ENCODE peak calls at places on chromosomes 12 and 14, in seven cellular contexts. One of them, this sample, is unnamed.

GRCh38 chr14:72739446-72740405 is 154.2 kb downstream of the DPF3 start:
- DNase-seq in colonic mucosa: peak; percentile 4
- DNase-seq in posterior vena cava: no peak
- DNase-seq in GM23338: no peak
- DNase-seq in Daoy: no peak
- DNase-seq in tibial nerve: no peak
- DNase-seq in Peyer's patch: no peak
- DNase-seq in this sample: no peak

GRCh38 chr12:53935562-53936341 is 2.9 kb upstream of the HOXC13 start:
- DNase-seq in colonic mucosa: no peak
- DNase-seq in Daoy: no peak
- DNase-seq in tibial nerve: no peak
- DNase-seq in posterior vena cava: no peak
- DNase-seq in GM23338: peak; percentile 52
- DNase-seq in Peyer's patch: no peak
- DNase-seq in this sample: no peak

GRCh38 chr14:79668941-79669340 is 542.4 kb downstream of the DIO2 start:
- DNase-seq in Peyer's patch: no peak
- DNase-seq in colonic mucosa: no peak
- DNase-seq in tibial nerve: no peak
- DNase-seq in posterior vena cava: no peak
- DNase-seq in Daoy: no peak
- DNase-seq in GM23338: no peak
- DNase-seq in this sample: peak; percentile 46

GRCh38 chr12:122981587-122982493 is 1.4 kb downstream of the ARL6IP4 start:
- DNase-seq in tibial nerve: no peak
- DNase-seq in Peyer's patch: no peak
- DNase-seq in posterior vena cava: no peak
- DNase-seq in Daoy: no peak
- DNase-seq in GM23338: no peak
- DNase-seq in colonic mucosa: no peak
- DNase-seq in this sample: no peak

GRCh38 chr12:124397399-124397679 is 102.4 kb downstream of the RFLNA start:
- DNase-seq in colonic mucosa: no peak
- DNase-seq in GM23338: no peak
- DNase-seq in tibial nerve: no peak
- DNase-seq in Daoy: no peak
- DNase-seq in Peyer's patch: no peak
- DNase-seq in posterior vena cava: no peak
- DNase-seq in this sample: no peak

GRCh38 chr12:20376984-20377383 is 8.6 kb downstream of the PDE3A start:
- DNase-seq in posterior vena cava: no peak
- DNase-seq in colonic mucosa: no peak
- DNase-seq in Daoy: no peak
- DNase-seq in GM23338: no peak
- DNase-seq in Peyer's patch: no peak
- DNase-seq in tibial nerve: no peak
- DNase-seq in this sample: no peak

GRCh38 chr12:19572920-19573558 is 133.7 kb downstream of the AEBP2 start:
- DNase-seq in tibial nerve: no peak
- DNase-seq in colonic mucosa: peak; percentile 34
- DNase-seq in Peyer's patch: no peak
- DNase-seq in GM23338: peak; percentile 93
- DNase-seq in Daoy: peak; percentile 51
- DNase-seq in posterior vena cava: peak; percentile 79
- DNase-seq in this sample: peak; percentile 48

GRCh38 chr12:124923906-124924734 is 9.7 kb upstream of the UBC start:
- DNase-seq in Daoy: peak; percentile 57
- DNase-seq in tibial nerve: peak; percentile 3
- DNase-seq in GM23338: peak; percentile 74
- DNase-seq in colonic mucosa: no peak
- DNase-seq in posterior vena cava: no peak
- DNase-seq in Peyer's patch: no peak
- DNase-seq in this sample: no peak

GRCh38 chr14:74682169-74682952 is 30.5 kb downstream of the AREL1 start:
- DNase-seq in colonic mucosa: no peak
- DNase-seq in Daoy: no peak
- DNase-seq in posterior vena cava: no peak
- DNase-seq in GM23338: peak; percentile 3
- DNase-seq in tibial nerve: no peak
- DNase-seq in Peyer's patch: no peak
- DNase-seq in this sample: no peak

GRCh38 chr12:5546616-5547015 is 114.7 kb downstream of the NTF3 start:
- DNase-seq in GM23338: no peak
- DNase-seq in colonic mucosa: no peak
- DNase-seq in Peyer's patch: no peak
- DNase-seq in posterior vena cava: no peak
- DNase-seq in tibial nerve: no peak
- DNase-seq in Daoy: peak; percentile 87
- DNase-seq in this sample: no peak

GRCh38 chr12:28172434-28173030 is 17.7 kb upstream of the CCDC91 start:
- DNase-seq in posterior vena cava: no peak
- DNase-seq in tibial nerve: no peak
- DNase-seq in Daoy: peak; percentile 72
- DNase-seq in GM23338: peak; percentile 66
- DNase-seq in colonic mucosa: peak; percentile 33
- DNase-seq in Peyer's patch: no peak
- DNase-seq in this sample: no peak

GRCh38 chr12:79441534-79441933 is 249.2 kb downstream of the PAWR start:
- DNase-seq in tibial nerve: no peak
- DNase-seq in colonic mucosa: no peak
- DNase-seq in posterior vena cava: no peak
- DNase-seq in Daoy: no peak
- DNase-seq in Peyer's patch: no peak
- DNase-seq in GM23338: peak; percentile 31
- DNase-seq in this sample: no peak